ENCODE peak calls at places on chromosome 7, in four cellular contexts. P, X, C and J are unnamed samples.

GRCh38 chr7:108528183-108528712 is 2.3 kb upstream of the PNPLA8 start:
- DNase-seq in P (no peak), X (no peak), C (no peak), J (no peak)

GRCh38 chr7:2864999-2865670 is 21.0 kb upstream of the GNA12 start:
- DNase-seq in P (peak), X (peak), C (peak), J (peak)

GRCh38 chr7:148402159-148402558 is 188.4 kb upstream of the C7orf33 start:
- DNase-seq in P (no peak), X (no peak), C (no peak), J (no peak)

GRCh38 chr7:147651601-147652000 is 939.0 kb upstream of the C7orf33 start:
- DNase-seq in P (no peak), X (no peak), C (no peak), J (no peak)

GRCh38 chr7:116802784-116803183 is 59.6 kb upstream of the CAPZA2 start:
- DNase-seq in P (peak), X (no peak), C (peak), J (no peak)

GRCh38 chr7:1323178-1324027 is 90.7 kb downstream of the UNCX start:
- DNase-seq in P (no peak), X (no peak), C (peak), J (no peak)

GRCh38 chr7:139182363-139182762 is 48.7 kb upstream of the UBN2 start:
- DNase-seq in P (no peak), X (no peak), C (no peak), J (no peak)

GRCh38 chr7:66725843-66726242 is 14.7 kb upstream of the RABGEF1 start:
- DNase-seq in P (no peak), X (no peak), C (no peak), J (no peak)

GRCh38 chr7:105010538-105011523 is 3.2 kb upstream of the KMT2E start:
- DNase-seq in P (peak), X (no peak), C (peak), J (no peak)

GRCh38 chr7:148480479-148481146 is 110.0 kb upstream of the C7orf33 start:
- DNase-seq in P (no peak), X (no peak), C (no peak), J (no peak)

GRCh38 chr7:154833839-154834238 is 169.1 kb downstream of the PAXIP1 start:
- DNase-seq in P (no peak), X (no peak), C (no peak), J (no peak)

GRCh38 chr7:157801971-157802675 is 465.3 kb downstream of the DNAJB6 start:
- DNase-seq in P (no peak), X (no peak), C (no peak), J (no peak)

GRCh38 chr7:30249316-30249715 is 35.1 kb upstream of the ZNRF2 start:
- DNase-seq in P (no peak), X (no peak), C (no peak), J (no peak)

GRCh38 chr7:138735399-138735798 is 34.2 kb upstream of the SVOPL start:
- DNase-seq in P (no peak), X (no peak), C (no peak), J (no peak)

GRCh38 chr7:74013539-74014272 is 14.3 kb upstream of the ELN start:
- DNase-seq in P (no peak), X (no peak), C (no peak), J (no peak)